ENCODE peak calls at places on chromosomes 1 and 21, in eight cellular contexts. I is dorsolateral prefrontal cortex, F is tibial nerve, L is progenitor cell of endocrine pancreas, V is pancreas, P is suprapubic skin, B is ovary, N is AG09319. Z is an unnamed sample.

GRCh38 chr1:110945626-110946025 is 18.1 kb downstream of the LRIF1 start:
- DNase-seq in I (no peak), F (no peak), L (no peak), V (no peak), P (no peak), B (no peak), N (no peak), Z (no peak)

GRCh38 chr1:213120386-213120785 is 69.3 kb downstream of the RPS6KC1 start:
- DNase-seq in I (no peak), F (no peak), L (no peak), V (no peak), P (no peak), B (no peak), N (no peak), Z (no peak)

GRCh38 chr1:174352117-174352516 is 95.6 kb upstream of the GPR52 start:
- DNase-seq in I (no peak), F (no peak), L (no peak), V (no peak), P (no peak), B (no peak), N (no peak), Z (no peak)

GRCh38 chr1:234941711-234942320 is 186.8 kb downstream of the TOMM20 start:
- DNase-seq in I (no peak), F (no peak), L (no peak), V (no peak), P (no peak), B (no peak), N (no peak), Z (no peak)

GRCh38 chr1:117928881-117929339 is 511 bp downstream of the GDAP2 start:
- DNase-seq in I (peak; percentile 41), F (peak; percentile 20), L (peak; percentile 24), V (peak; percentile 54), P (peak; percentile 77), B (peak; percentile 24), N (peak; percentile 12), Z (peak; percentile 83)

GRCh38 chr1:58934711-58935110 is 150.9 kb upstream of the JUN start:
- DNase-seq in I (no peak), F (no peak), L (no peak), V (no peak), P (no peak), B (no peak), N (no peak), Z (no peak)

GRCh38 chr1:67741121-67741520 is 56.1 kb downstream of the GADD45A start:
- DNase-seq in I (no peak), F (no peak), L (no peak), V (peak; percentile 27), P (no peak), B (no peak), N (no peak), Z (no peak)

GRCh38 chr21:38139380-38140168 is 117.2 kb upstream of the KCNJ15 start:
- DNase-seq in I (no peak), F (no peak), L (no peak), V (no peak), P (no peak), B (no peak), N (no peak), Z (no peak)

GRCh38 chr1:227942021-227942715 is 5.6 kb downstream of the WNT9A start:
- DNase-seq in I (peak; percentile 28), F (no peak), L (peak; percentile 11), V (no peak), P (peak; percentile 55), B (peak; percentile 25), N (no peak), Z (peak; percentile 80)

GRCh38 chr21:39221282-39221996 is 38.2 kb upstream of the PSMG1 start:
- DNase-seq in I (no peak), F (no peak), L (no peak), V (no peak), P (no peak), B (no peak), N (no peak), Z (no peak)

GRCh38 chr1:57546931-57547330 is 123.1 kb upstream of the DAB1 start:
- DNase-seq in I (no peak), F (no peak), L (no peak), V (no peak), P (no peak), B (no peak), N (no peak), Z (no peak)

GRCh38 chr1:15178571-15179484 is 25.3 kb downstream of the TMEM51 start:
- DNase-seq in I (no peak), F (no peak), L (no peak), V (peak; percentile 86), P (no peak), B (peak; percentile 61), N (peak; percentile 72), Z (no peak)

GRCh38 chr1:151914076-151914475 is 4.8 kb upstream of the THEM4 start:
- DNase-seq in I (no peak), F (no peak), L (no peak), V (no peak), P (no peak), B (no peak), N (no peak), Z (no peak)

GRCh38 chr21:42202321-42202720 is 16.6 kb upstream of the ABCG1 start:
- DNase-seq in I (no peak), F (no peak), L (no peak), V (no peak), P (no peak), B (no peak), N (no peak), Z (peak; percentile 48)

DNA sequence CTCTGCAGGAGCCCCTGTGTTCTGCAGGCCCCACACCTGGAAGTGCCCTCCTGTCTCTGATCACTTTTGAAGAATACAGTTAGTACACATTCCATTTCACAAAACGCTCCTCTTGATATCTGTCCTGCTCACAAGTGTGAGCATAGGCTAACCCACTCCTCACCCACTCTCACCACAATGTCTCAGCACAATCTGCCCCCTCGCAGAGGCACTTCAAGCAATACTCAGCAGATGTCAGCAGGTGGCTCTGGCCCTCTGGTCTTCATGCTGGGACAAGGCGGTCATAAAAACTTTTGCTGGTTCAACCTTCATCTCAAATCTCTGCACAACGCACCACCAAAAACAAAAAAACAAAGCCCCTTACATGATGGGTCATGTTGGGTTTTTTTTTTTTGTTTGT is 671.2 kb downstream of the MATN1 start:
- DNase-seq in I (no peak), F (no peak), L (no peak), V (no peak), P (no peak), B (no peak), N (no peak), Z (no peak)
- TF ChIP-seq CTCF in I (no peak), F (no peak), L (no peak), V (no peak), P (no peak), B (no peak), N (no peak), Z (no peak)

DNA sequence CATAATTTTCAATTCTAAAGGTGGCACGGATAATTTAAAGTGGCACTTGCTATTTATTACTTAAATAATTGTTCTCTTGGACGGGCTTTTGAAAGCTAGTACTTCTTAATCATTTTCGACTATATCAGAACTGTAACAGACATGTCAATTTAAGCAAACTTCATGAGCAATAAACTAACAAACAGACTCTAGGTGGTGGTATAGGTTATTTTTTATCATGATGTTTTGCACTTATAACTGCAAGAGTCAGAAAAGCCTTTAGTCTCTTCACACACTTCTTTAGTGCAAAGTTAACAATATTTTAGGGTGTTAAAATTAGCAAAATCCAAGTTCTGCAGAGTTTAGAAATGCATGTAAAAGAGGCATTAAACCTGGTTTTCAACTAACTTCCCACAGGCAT is 2.2 kb downstream of the NRIP1 start:
- DNase-seq in I (no peak), F (no peak), L (no peak), V (no peak), P (no peak), B (no peak), N (no peak), Z (no peak)
- TF ChIP-seq CTCF in I (peak; percentile 13), F (no peak), L (no peak), V (no peak), P (no peak), B (no peak), N (no peak), Z (peak; percentile 39)

DNA sequence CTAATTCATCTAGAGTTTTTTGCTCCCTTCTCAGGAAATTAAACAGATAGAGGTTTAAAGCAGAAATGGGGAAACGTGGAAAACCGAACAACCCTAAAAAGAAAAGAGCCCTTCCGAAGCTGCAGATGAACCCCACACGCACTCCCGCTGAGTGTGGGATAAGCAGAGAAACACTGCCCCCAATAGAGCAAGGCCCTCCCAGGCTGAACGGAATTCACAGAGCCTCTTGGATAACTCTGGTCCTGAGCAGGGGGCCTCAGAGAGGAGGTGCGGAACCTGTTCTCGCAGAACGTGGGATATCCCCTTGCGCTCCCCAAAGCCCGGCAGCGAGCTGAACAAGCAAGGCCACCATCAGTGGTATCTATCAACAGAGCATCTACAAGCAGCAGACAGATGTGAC is 44.9 kb downstream of the SSBP3 start:
- DNase-seq in I (peak; percentile 62), F (peak; percentile 33), L (no peak), V (no peak), P (no peak), B (peak; percentile 64), N (no peak), Z (no peak)
- TF ChIP-seq CTCF in I (peak; percentile 48), F (no peak), L (no peak), V (no peak), P (no peak), B (no peak), N (no peak), Z (peak; percentile 17)

DNA sequence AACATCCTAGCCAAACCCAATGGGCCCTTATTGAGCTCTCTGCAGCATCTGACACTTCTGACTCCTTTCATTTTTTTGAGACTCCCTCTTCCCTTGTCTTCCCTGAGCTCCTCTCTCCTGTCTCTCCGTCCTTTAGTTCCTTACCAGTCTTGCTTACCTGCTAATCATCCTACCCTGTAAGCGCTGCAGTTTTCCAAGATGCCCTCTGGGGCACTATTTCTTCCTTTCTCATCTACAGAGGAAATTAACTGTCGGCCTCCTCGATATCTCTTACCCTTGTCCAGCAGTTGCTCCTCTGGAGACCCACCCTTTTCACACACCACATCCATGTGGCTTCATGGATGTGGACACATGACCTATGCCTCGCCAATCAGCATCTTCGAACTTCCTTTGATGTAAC is 6.8 kb downstream of the GPR161 start:
- DNase-seq in I (no peak), F (no peak), L (no peak), V (no peak), P (no peak), B (no peak), N (no peak), Z (no peak)
- TF ChIP-seq CTCF in I (no peak), F (no peak), L (no peak), V (no peak), P (no peak), B (no peak), N (no peak), Z (no peak)

GRCh38 chr21:44804762-44805161 is 3.1 kb upstream of the UBE2G2 start:
- DNase-seq in I (no peak), F (no peak), L (no peak), V (no peak), P (no peak), B (no peak), N (no peak), Z (no peak)

GRCh38 chr21:44802396-44803153 is 955 bp upstream of the UBE2G2 start:
- DNase-seq in I (no peak), F (no peak), L (no peak), V (no peak), P (no peak), B (no peak), N (no peak), Z (no peak)

GRCh38 chr21:44803651-44804050 is 2.0 kb upstream of the UBE2G2 start:
- DNase-seq in I (no peak), F (no peak), L (no peak), V (no peak), P (no peak), B (no peak), N (no peak), Z (no peak)

GRCh38 chr21:44805226-44805625 is 3.6 kb upstream of the UBE2G2 start:
- DNase-seq in I (no peak), F (no peak), L (no peak), V (no peak), P (no peak), B (no peak), N (no peak), Z (no peak)

GRCh38 chr21:44805859-44806258 is 4.2 kb upstream of the UBE2G2 start:
- DNase-seq in I (no peak), F (no peak), L (no peak), V (no peak), P (no peak), B (no peak), N (no peak), Z (no peak)
- TF ChIP-seq CTCF in I (no peak), F (no peak), L (no peak), V (no peak), P (no peak), B (no peak), N (no peak), Z (no peak)